ENCODE peak calls at places on chromosomes 5 and 9, in four cellular contexts. H is AG08396; R is activated CD8-positive, alpha-beta memory T cell treated with anti-CD3 and anti-CD28 coated beads, Interleukin-2, amount 50 U/mL, for 48 hours; V is activated naive CD4-positive, alpha-beta T cell treated with anti-CD3 and anti-CD28 coated beads for 36 hours. A is an unnamed sample.

GRCh38 chr9:24708808-24709207 is 163.1 kb upstream of the IZUMO3 start:
- DNase-seq in R (no peak), H (no peak), V (no peak), A (no peak)

GRCh38 chr9:23117621-23118020 is 671.0 kb downstream of the DMRTA1 start:
- DNase-seq in V (no peak), H (peak), R (no peak), A (no peak)

GRCh38 chr5:14201325-14202061 is 58.4 kb downstream of the TRIO start:
- DNase-seq in H (no peak), V (no peak), R (no peak), A (no peak)

GRCh38 chr5:395156-395920 is 47.6 kb upstream of the EXOC3 start:
- DNase-seq in R (peak), V (no peak), H (peak), A (no peak)

GRCh38 chr9:129988607-129989361 is 54.2 kb downstream of the FNBP1 start:
- DNase-seq in V (peak), H (no peak), R (no peak), A (no peak)

GRCh38 chr9:14021871-14022525 is 291.9 kb downstream of the NFIB start:
- DNase-seq in V (no peak), R (no peak), H (no peak), A (no peak)

GRCh38 chr5:129074903-129075302 is 19.6 kb upstream of the ISOC1 start:
- DNase-seq in V (no peak), H (no peak), R (no peak), A (no peak)

GRCh38 chr5:24916863-24917262 is 272.1 kb upstream of the CDH10 start:
- DNase-seq in V (no peak), H (no peak), R (no peak), A (no peak)

GRCh38 chr9:133828338-133828997 is 90.3 kb upstream of the SARDH start:
- DNase-seq in V (no peak), R (no peak), H (no peak), A (no peak)

GRCh38 chr5:116626272-116626723 is 51.7 kb upstream of the SEMA6A start:
- DNase-seq in R (no peak), V (no peak), H (peak), A (no peak)

GRCh38 chr5:146005723-146006122 is 69.3 kb downstream of the SH3RF2 start:
- DNase-seq in H (no peak), R (no peak), V (no peak), A (no peak)

GRCh38 chr9:134291961-134292871 is 34.0 kb upstream of the RXRA start:
- DNase-seq in V (no peak), H (no peak), R (no peak), A (no peak)

GRCh38 chr5:7927466-7928375 is 58.8 kb downstream of the MTRR start:
- DNase-seq in V (peak), H (peak), R (peak), A (peak)

GRCh38 chr5:139481580-139482049 is 943 bp downstream of the STING1 start:
- DNase-seq in H (no peak), V (peak), R (no peak), A (peak)

GRCh38 chr5:172886396-172886932 is 52.4 kb downstream of the ERGIC1 start:
- DNase-seq in V (no peak), R (no peak), H (no peak), A (no peak)

GRCh38 chr5:66826263-66826662 is 230.1 kb downstream of the MAST4 start:
- DNase-seq in V (no peak), H (no peak), R (no peak), A (no peak)

GRCh38 chr9:74942801-74943200 is 9.9 kb downstream of the C9orf40 start:
- DNase-seq in R (no peak), V (peak), H (no peak), A (no peak)

GRCh38 chr5:142807378-142807911 is 37.3 kb downstream of the ARHGAP26 start:
- DNase-seq in V (no peak), R (no peak), H (no peak), A (no peak)

GRCh38 chr5:57986746-57987145 is 473.1 kb downstream of the PLK2 start:
- DNase-seq in V (no peak), H (no peak), R (no peak), A (no peak)

GRCh38 chr9:132609829-132610228 is 27.4 kb downstream of the BARHL1 start:
- DNase-seq in H (peak), V (no peak), R (no peak), A (no peak)

GRCh38 chr5:166722939-166723338 is 1568.5 kb upstream of the WWC1 start:
- DNase-seq in H (no peak), V (peak), R (no peak), A (no peak)

GRCh38 chr9:107243757-107244156 is 39.3 kb upstream of the RAD23B start:
- DNase-seq in V (peak), H (peak), R (no peak), A (peak)

GRCh38 chr9:21789541-21790037 is 12.8 kb upstream of the MTAP start:
- DNase-seq in H (peak), R (no peak), V (peak), A (peak)

GRCh38 chr5:141521244-141521781 is 32.4 kb downstream of the PCDHGC5 start:
- DNase-seq in R (no peak), V (no peak), H (peak), A (no peak)

GRCh38 chr5:122316652-122317051 is 4.6 kb downstream of the SNCAIP start:
- DNase-seq in R (no peak), V (no peak), H (no peak), A (peak)

GRCh38 chr9:16310288-16311145 is 560.0 kb downstream of the BNC2 start:
- DNase-seq in R (peak), H (no peak), V (no peak), A (no peak)

GRCh38 chr5:59763545-59763944 is 130.0 kb downstream of the PDE4D start:
- DNase-seq in V (no peak), H (no peak), R (no peak), A (no peak)

GRCh38 chr5:172370648-172371248 is 83.6 kb downstream of the SH3PXD2B start:
- DNase-seq in R (peak), V (peak), H (peak), A (no peak)

GRCh38 chr5:180047667-180048066 is 23.9 kb downstream of the RNF130 start:
- DNase-seq in R (no peak), V (no peak), H (no peak), A (no peak)

GRCh38 chr9:20604561-20604960 is 17.7 kb downstream of the MLLT3 start:
- DNase-seq in V (no peak), R (no peak), H (no peak), A (no peak)

GRCh38 chr5:164376840-164377239 is 871.4 kb downstream of the MAT2B start:
- DNase-seq in V (no peak), R (no peak), H (no peak), A (no peak)

GRCh38 chr5:139376364-139376763 is 6.7 kb downstream of the SLC23A1 start:
- DNase-seq in R (no peak), V (no peak), H (no peak), A (no peak)

GRCh38 chr5:120465281-120465961 is 1.3 kb downstream of the PRR16 start:
- DNase-seq in V (peak), H (peak), R (peak), A (peak)

GRCh38 chr5:83559141-83559785 is 87.7 kb downstream of the VCAN start:
- DNase-seq in R (no peak), V (no peak), H (no peak), A (no peak)

GRCh38 chr9:37029776-37030590 is 4.1 kb downstream of the PAX5 start:
- DNase-seq in H (no peak), V (peak), R (no peak), A (no peak)

GRCh38 chr5:86806206-86806605 is 188.5 kb downstream of the COX7C start:
- DNase-seq in H (no peak), R (no peak), V (no peak), A (no peak)

GRCh38 chr5:1008451-1009358 is at the start of gene NKD2:
- DNase-seq in V (peak), H (peak), R (peak), A (peak)

A was measured in NCI-H510A treated with DMSO at 0.1 percent for 48 hours.